ENCODE peak calls at places on chromosomes 3 and 15, in five cellular contexts. U, G, B, Z and A are unnamed samples.

GRCh38 chr3:49263490-49263889 is 13.5 kb downstream of the C3orf62 start:
- DNase-seq in B (no peak), U (no peak), Z (no peak), G (no peak), A (no peak)

GRCh38 chr15:40928975-40929729 is at the start of gene DLL4:
- DNase-seq in U (peak), Z (no peak), G (no peak), B (no peak), A (peak)

GRCh38 chr15:41116872-41117242 is 777 bp upstream of the INO80 start:
- DNase-seq in B (no peak), U (no peak), Z (no peak), G (no peak), A (no peak)

GRCh38 chr3:115832265-115832664 is 209.0 kb downstream of the GAP43 start:
- DNase-seq in G (no peak), B (no peak), Z (no peak), U (no peak), A (no peak)

GRCh38 chr15:94287794-94288246 is 56.5 kb downstream of the MCTP2 start:
- DNase-seq in U (no peak), G (no peak), B (no peak), Z (peak), A (no peak)

GRCh38 chr3:23175361-23176073 is 27.6 kb upstream of the UBE2E2 start:
- DNase-seq in B (no peak), Z (no peak), G (no peak), U (peak), A (no peak)

GRCh38 chr3:56878046-56878445 is 76.3 kb upstream of the ARHGEF3 start:
- DNase-seq in B (no peak), G (no peak), U (peak), Z (no peak), A (no peak)

GRCh38 chr3:32500880-32501784 is 1.5 kb downstream of the CMTM6 start:
- DNase-seq in U (no peak), B (no peak), Z (no peak), G (no peak), A (no peak)

GRCh38 chr3:27253831-27254230 is 115.4 kb downstream of the NEK10 start:
- DNase-seq in B (no peak), G (no peak), U (peak), Z (no peak), A (no peak)

GRCh38 chr3:140427786-140428185 is 250.1 kb upstream of the TRIM42 start:
- DNase-seq in Z (no peak), G (no peak), U (no peak), B (no peak), A (no peak)

GRCh38 chr15:61049003-61049402 is 180.1 kb downstream of the RORA start:
- DNase-seq in G (no peak), Z (no peak), U (no peak), B (no peak), A (no peak)

GRCh38 chr3:188165596-188165995 is 11.6 kb downstream of the LPP start:
- DNase-seq in U (no peak), G (no peak), Z (no peak), B (no peak), A (no peak)

GRCh38 chr15:67945951-67946700 is 106.3 kb upstream of the RNU6-1 start:
- DNase-seq in Z (no peak), U (peak), G (peak), B (peak), A (peak)

GRCh38 chr15:83845230-83845629 is 191.3 kb downstream of the ADAMTSL3 start:
- DNase-seq in G (no peak), B (no peak), Z (no peak), U (peak), A (no peak)

GRCh38 chr3:15327941-15328340 is 4.4 kb downstream of the SH3BP5 start:
- DNase-seq in B (no peak), U (no peak), G (no peak), Z (no peak), A (no peak)

GRCh38 chr15:71125831-71126453 is 10.7 kb downstream of the THSD4 start:
- DNase-seq in G (no peak), U (no peak), B (no peak), Z (no peak), A (no peak)

GRCh38 chr3:131804565-131805133 is 230.2 kb downstream of the CPNE4 start:
- DNase-seq in G (no peak), B (no peak), Z (no peak), U (no peak), A (no peak)

GRCh38 chr3:134876836-134877235 is 81.8 kb downstream of the EPHB1 start:
- DNase-seq in B (no peak), U (no peak), G (no peak), Z (no peak), A (no peak)

GRCh38 chr3:134874737-134875413 is 79.8 kb downstream of the EPHB1 start:
- DNase-seq in U (peak), G (no peak), Z (no peak), B (no peak), A (no peak)

GRCh38 chr3:134880431-134880830 is 85.4 kb downstream of the EPHB1 start:
- DNase-seq in B (no peak), G (no peak), U (no peak), Z (no peak), A (no peak)

GRCh38 chr3:134879991-134880390 is 84.9 kb downstream of the EPHB1 start:
- DNase-seq in G (no peak), Z (no peak), B (no peak), U (no peak), A (no peak)

GRCh38 chr3:134877788-134878187 is 82.7 kb downstream of the EPHB1 start:
- DNase-seq in G (no peak), B (no peak), Z (no peak), U (no peak), A (no peak)
- TF ChIP-seq CTCF in G (no peak), B (no peak), Z (no peak), U (no peak), A (no peak)

GRCh38 chr15:73985101-73985873 is 6.8 kb downstream of the STOML1 start:
- DNase-seq in U (peak), B (no peak), G (no peak), Z (no peak), A (no peak)

GRCh38 chr15:73982251-73982962 is 9.7 kb downstream of the STOML1 start:
- DNase-seq in Z (no peak), G (peak), B (peak), U (peak), A (no peak)

GRCh38 chr15:73983211-73983727 is 8.8 kb downstream of the STOML1 start:
- DNase-seq in B (no peak), Z (no peak), G (no peak), U (peak), A (no peak)

GRCh38 chr15:73984208-73984979 is 7.7 kb downstream of the STOML1 start:
- DNase-seq in G (no peak), Z (no peak), B (no peak), U (no peak), A (no peak)

DNA sequence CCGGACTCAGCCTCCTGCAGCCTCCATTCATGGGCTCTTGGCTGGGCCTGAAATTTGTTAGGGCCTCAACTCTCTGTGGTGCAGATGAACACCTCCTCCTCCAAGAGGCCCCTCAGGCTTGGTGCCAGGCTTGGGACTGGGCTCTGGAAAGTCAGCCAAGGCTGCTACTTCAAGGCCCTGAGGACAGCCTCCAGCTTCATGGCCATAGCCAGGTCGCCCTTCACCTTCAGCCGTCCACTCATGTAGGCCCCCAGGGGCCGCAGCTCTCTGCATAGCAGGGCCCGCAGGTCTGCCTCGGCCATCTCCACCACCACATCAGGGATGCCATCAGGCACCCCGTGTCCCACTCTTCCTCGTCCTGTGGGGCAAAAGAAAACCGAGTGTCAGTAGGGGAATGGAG is 8.3 kb downstream of the STOML1 start:
- DNase-seq in Z (no peak), B (no peak), U (no peak), G (no peak), A (no peak)
- TF ChIP-seq CTCF in Z (no peak), B (no peak), U (no peak), G (no peak), A (no peak)

GRCh38 chr15:32663671-32664070 is 22.2 kb downstream of the SCG5 start:
- DNase-seq in U (no peak), G (no peak), B (no peak), Z (no peak), A (no peak)

GRCh38 chr15:32657198-32657886 is 15.8 kb downstream of the SCG5 start:
- DNase-seq in Z (no peak), B (no peak), G (no peak), U (peak), A (no peak)

GRCh38 chr15:32657941-32658340 is 16.4 kb downstream of the SCG5 start:
- DNase-seq in B (no peak), G (no peak), Z (no peak), U (no peak), A (no peak)

GRCh38 chr15:32656091-32656860 is 14.8 kb downstream of the SCG5 start:
- DNase-seq in U (peak), G (no peak), Z (no peak), B (no peak), A (no peak)

DNA sequence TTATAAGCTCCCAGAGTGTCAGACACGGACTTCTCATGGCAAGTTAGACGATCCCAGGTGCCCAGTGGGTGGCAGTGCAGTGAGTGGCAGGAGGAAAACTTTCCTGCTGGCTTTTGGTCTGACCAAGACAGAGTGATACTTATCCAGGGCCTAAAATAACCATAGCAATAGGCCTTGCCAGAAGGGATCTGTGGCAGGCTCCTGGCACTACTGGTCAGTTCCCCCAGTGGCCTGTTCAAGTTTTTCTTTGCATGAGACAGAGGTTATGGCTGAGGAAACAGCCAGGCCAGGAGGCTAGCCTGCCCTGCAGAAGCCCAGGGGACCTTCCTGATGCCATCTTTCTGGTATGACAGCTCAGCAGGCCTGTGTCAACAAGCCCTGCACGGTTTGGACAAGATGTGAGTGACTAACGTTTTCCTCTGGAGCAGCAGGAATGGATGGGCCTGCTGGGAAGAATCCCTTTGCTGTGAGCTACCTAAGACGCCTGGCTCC is 17.9 kb downstream of the SCG5 start:
- DNase-seq in B (no peak), U (peak), G (no peak), Z (no peak), A (no peak)
- TF ChIP-seq CTCF in B (no peak), U (peak), G (no peak), Z (no peak), A (no peak)

DNA sequence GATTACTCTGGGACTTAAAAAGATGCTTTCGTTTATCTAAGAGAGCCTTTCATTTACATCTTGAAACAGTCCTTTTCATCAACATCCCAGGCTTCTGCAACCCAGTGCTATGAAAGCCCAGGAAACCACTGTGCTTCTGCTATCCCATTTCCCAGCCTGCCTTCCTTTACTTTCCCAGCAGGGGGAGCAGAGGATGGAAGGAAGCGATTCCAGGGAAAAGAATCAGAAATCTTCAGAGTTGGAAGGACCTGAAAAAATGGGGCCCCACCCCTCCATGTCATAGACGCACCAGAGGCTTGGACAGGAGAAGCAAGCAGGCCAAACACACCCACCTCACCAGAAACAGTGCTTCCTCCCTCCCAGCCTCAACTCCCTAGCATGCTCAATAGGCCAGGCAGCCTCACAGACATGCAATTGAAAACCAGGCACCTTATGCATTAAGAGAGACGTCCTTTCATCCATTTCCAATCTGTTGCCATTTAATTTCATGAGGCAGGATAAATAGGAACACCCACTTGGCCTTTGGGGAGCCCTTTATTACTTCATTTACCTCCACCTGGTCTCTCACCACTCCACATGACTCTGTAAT is 584.1 kb downstream of the NTRK3 start:
- DNase-seq in U (peak), B (peak), Z (no peak), G (no peak), A (no peak)
- TF ChIP-seq CTCF in U (peak), B (peak), Z (no peak), G (peak), A (peak)

DNA sequence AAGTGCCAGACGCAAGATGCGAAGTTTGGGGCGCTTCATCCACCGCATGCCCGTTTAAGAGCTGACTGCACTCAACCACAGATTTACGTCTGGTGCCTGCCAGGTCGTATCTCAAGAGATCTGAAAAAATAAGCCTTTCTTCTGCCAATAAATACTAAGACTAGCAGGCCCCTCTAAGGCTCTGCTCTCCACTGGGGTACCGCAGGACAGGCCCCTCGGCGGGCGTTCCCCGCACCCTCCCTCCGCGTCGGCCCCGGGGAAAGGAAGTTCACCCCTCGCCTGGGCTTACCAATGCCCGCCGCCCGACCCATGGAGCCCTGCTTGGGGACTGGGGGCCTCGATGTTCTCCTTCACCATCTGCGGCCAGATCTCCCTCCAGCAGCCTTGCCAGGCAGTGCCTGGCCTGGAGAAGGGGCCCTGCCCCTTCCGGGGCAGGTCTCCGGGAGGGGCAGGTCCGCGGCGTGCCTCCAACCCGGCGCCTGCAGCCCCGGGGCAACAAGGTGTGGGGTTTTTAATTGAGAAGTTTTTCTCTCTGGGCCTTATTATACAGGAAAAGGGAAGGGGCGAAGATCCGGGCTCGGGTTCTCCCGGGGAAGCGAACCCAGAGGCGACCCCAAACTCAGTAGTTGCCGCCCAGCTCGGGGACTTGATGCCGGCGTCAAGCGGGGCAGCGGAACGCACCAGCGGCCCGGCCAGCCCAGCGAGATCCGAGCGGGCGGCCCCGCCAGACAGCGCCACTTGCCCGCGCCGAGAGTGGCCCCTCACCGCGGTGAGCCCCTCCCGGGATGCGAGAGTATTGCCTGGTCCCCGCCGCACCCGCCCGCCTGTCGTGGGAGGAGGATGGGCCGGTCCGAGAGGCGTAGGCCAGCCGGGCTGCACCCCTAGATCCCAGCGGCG is 742 bp downstream of the GOLGA8B start:
- DNase-seq in Z (peak), G (no peak), B (peak), U (peak), A (no peak)
- TF ChIP-seq CTCF in Z (no peak), G (no peak), B (no peak), U (no peak), A (no peak)

GRCh38 chr3:138907541-138907940 is 39.4 kb downstream of the FOXL2 start:
- DNase-seq in B (no peak), G (no peak), Z (no peak), U (no peak), A (no peak)
- TF ChIP-seq CTCF in B (no peak), G (no peak), Z (no peak), U (no peak), A (no peak)

GRCh38 chr15:78714890-78715289 is 73.9 kb upstream of the CHRNB4 start:
- DNase-seq in B (no peak), Z (no peak), G (no peak), U (no peak), A (no peak)
- TF ChIP-seq CTCF in B (no peak), Z (no peak), G (no peak), U (no peak), A (no peak)